ENCODE peak calls at places on chromosomes 1 and 21, in seven cellular contexts. N is AG10803, X is WTC11, T is cardiac fibroblast, J is breast epithelium, Z is pancreas, P is brain microvascular endothelial cell. B is an unnamed sample.

GRCh38 chr1:185293967-185294542 is 23.0 kb downstream of the IVNS1ABP start:
- DNase-seq in T (no peak), J (no peak), X (no peak), Z (no peak), N (no peak), P (no peak), B (no peak)

GRCh38 chr1:29621826-29622435 is 385.6 kb downstream of the PTPRU start:
- DNase-seq in T (no peak), P (no peak), X (no peak), Z (no peak), J (peak), N (peak), B (no peak)

GRCh38 chr1:206464456-206464964 is 5.8 kb upstream of the IKBKE start:
- DNase-seq in P (peak), T (peak), J (no peak), X (no peak), Z (no peak), N (peak), B (peak)

GRCh38 chr1:113677250-113678158 is 81.8 kb downstream of the PHTF1 start:
- DNase-seq in X (no peak), P (peak), J (no peak), N (peak), T (peak), Z (peak), B (peak)

GRCh38 chr1:23763040-23763577 is 15.1 kb upstream of the PITHD1 start:
- DNase-seq in P (no peak), X (no peak), N (peak), T (no peak), Z (no peak), J (no peak), B (no peak)

GRCh38 chr1:184563308-184563707 is 176.5 kb downstream of the C1orf21 start:
- DNase-seq in T (peak), X (no peak), P (no peak), N (peak), Z (no peak), J (no peak), B (peak)

GRCh38 chr1:75725861-75726361 is 1.4 kb downstream of the ACADM start:
- DNase-seq in N (no peak), J (no peak), P (no peak), Z (peak), X (no peak), T (no peak), B (no peak)

GRCh38 chr1:216600730-216601426 is 122.4 kb downstream of the ESRRG start:
- DNase-seq in Z (peak), N (peak), T (peak), X (peak), P (peak), J (peak), B (peak)

GRCh38 chr1:243471754-243472725 is 216.2 kb downstream of the SDCCAG8 start:
- DNase-seq in P (no peak), J (no peak), N (no peak), T (no peak), Z (no peak), X (no peak), B (no peak)

GRCh38 chr1:144101397-144102050 is 129.7 kb upstream of the FAM72C start:
- DNase-seq in T (no peak), X (peak), J (peak), N (peak), P (no peak), Z (peak), B (peak)

GRCh38 chr1:246639732-246640131 is 73.5 kb downstream of the CNST start:
- DNase-seq in Z (no peak), X (no peak), T (no peak), P (no peak), N (no peak), J (no peak), B (no peak)

GRCh38 chr1:223031690-223032601 is 111.1 kb downstream of the TLR5 start:
- DNase-seq in Z (no peak), P (no peak), T (peak), X (no peak), N (peak), J (no peak), B (peak)

GRCh38 chr1:78676996-78677395 is 27.4 kb downstream of the IFI44 start:
- DNase-seq in X (no peak), T (no peak), P (no peak), Z (no peak), J (no peak), N (no peak), B (no peak)

GRCh38 chr1:54791880-54792522 is 9.1 kb downstream of the TTC22 start:
- DNase-seq in Z (no peak), T (peak), J (no peak), N (no peak), P (peak), X (peak), B (peak)
- TF ChIP-seq CTCF in Z (peak), T (peak), J (no peak), N (peak), P (peak), X (peak), B (peak)

DNA sequence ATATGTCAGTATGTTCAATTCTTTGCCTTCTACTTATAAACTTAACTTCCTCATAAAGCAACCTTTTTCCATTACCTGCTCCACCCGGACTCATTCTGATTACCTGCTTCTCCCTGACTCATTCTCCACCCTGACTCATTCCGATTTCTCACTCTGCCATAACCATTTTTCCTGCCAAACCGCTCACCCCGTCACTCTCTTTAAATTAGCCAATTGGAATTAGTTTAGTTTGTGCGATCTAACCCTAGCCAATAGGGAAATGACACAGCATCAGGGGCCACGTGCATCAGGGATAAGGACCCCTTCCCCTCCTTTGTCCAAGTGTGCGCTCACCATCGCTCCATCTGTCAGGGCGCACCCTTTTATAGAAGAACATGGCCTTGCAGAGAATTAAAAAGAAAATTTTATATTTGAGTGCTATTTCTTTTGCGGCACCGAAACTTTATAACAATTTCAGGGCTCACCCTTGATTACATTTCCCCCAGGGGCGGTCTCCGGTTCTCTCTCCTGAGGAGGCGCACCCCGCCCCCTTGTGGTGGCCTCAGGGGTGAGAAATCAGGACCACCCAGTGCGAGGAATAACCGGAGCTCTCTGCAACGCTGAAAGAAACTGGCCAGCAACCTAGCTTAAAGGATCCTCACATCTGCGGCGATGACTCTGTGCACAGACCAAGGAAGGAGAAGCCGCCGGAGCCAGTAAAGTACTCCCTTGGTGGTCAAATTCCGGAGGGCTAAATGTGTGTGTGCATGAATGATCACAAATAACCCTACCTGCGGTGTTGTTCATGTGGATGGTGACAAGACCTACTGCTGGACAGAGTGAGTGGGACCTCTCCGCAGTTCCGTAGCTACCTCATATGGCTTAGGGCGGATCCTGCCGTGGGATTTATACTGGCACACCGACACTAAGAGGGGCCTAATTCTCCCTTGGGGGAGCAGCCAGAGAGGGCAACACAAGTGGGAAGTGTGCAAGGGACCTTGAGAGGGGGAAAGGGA is 30.3 kb upstream of the CBR3 start:
- DNase-seq in J (no peak), N (peak), T (peak), X (peak), Z (peak), P (peak), B (no peak)
- TF ChIP-seq CTCF in J (no peak), N (peak), T (peak), X (peak), Z (no peak), P (peak), B (peak)

DNA sequence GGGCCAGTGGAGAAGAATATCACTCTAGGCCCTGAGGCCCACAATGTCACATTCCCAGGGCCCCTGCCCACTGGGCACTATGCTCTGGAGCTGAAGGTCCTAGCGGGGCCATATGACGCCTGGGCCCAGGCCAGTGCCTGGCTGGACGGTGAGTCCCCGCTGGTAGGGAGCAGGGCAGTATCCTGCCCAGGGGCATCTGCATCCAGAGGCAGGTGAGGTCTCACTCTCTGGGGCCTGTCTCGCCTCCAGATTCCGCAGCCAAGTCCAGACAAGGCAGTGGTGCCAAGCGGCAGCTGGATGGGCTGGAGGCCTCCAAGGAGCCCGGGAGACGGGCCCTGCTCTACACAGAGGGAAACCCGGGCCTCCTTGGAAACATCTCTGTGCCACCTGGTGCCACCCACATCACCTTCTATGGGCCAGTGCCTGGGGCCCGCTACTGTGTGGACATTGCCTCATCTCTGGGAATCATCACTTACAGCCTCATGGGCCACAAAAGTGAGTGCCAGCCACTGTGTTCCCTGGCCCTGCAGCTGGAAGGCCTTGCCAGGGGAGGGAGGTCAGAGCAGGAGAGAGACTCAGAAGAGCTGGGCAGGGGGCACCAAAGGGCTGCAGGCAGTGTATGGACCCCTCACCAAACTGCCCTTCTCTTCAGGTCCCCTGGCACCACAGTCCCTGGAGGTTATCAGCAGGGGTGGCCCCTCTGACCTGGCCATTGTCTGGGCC is 11.1 kb upstream of the PTPN7 start:
- DNase-seq in N (no peak), Z (no peak), T (no peak), J (no peak), P (no peak), X (no peak), B (no peak)
- TF ChIP-seq CTCF in N (no peak), Z (no peak), T (no peak), J (no peak), P (no peak), X (no peak), B (no peak)

GRCh38 chr1:18918417-18918816 is 16.1 kb upstream of the ALDH4A1 start:
- DNase-seq in J (no peak), N (no peak), T (no peak), X (no peak), P (no peak), Z (no peak), B (no peak)
- TF ChIP-seq CTCF in J (no peak), N (no peak), T (no peak), X (no peak), P (no peak), Z (no peak), B (peak)

DNA sequence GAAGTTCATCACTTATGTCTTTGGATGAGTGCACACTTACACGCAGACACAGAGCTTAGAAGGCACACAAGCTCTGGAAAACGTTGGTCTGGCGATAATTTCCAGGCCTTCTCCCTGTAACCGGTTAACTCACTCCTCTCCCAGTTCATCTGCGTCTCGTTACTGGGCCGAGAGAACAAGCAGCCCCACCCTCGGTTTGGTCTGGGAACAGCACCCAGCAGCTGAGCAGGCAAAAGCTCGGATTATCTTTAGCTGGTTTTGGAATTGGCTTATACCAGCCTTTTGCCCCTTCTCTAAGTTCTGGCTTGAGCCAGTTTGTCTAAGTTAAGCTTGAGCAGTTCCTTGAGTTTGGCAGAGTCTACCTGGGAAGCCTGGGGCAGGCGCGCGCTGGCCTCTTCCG is 27.3 kb upstream of the COL6A1 start:
- DNase-seq in T (peak), P (peak), X (no peak), Z (no peak), J (no peak), N (peak), B (peak)
- TF ChIP-seq CTCF in T (peak), P (peak), X (no peak), Z (no peak), J (no peak), N (peak), B (peak)

GRCh38 chr1:81242103-81242502 is 558.6 kb upstream of the ADGRL2 start:
- DNase-seq in X (no peak), J (no peak), N (no peak), P (no peak), Z (no peak), T (no peak), B (no peak)

GRCh38 chr1:81233591-81233990 is 567.1 kb upstream of the ADGRL2 start:
- DNase-seq in N (no peak), P (no peak), T (no peak), J (no peak), Z (no peak), X (no peak), B (no peak)

GRCh38 chr1:81234237-81234636 is 566.5 kb upstream of the ADGRL2 start:
- DNase-seq in P (no peak), J (no peak), X (no peak), Z (no peak), N (no peak), T (no peak), B (no peak)

GRCh38 chr1:81232505-81232904 is 568.2 kb upstream of the ADGRL2 start:
- DNase-seq in N (peak), X (no peak), T (no peak), J (no peak), Z (no peak), P (no peak), B (no peak)

DNA sequence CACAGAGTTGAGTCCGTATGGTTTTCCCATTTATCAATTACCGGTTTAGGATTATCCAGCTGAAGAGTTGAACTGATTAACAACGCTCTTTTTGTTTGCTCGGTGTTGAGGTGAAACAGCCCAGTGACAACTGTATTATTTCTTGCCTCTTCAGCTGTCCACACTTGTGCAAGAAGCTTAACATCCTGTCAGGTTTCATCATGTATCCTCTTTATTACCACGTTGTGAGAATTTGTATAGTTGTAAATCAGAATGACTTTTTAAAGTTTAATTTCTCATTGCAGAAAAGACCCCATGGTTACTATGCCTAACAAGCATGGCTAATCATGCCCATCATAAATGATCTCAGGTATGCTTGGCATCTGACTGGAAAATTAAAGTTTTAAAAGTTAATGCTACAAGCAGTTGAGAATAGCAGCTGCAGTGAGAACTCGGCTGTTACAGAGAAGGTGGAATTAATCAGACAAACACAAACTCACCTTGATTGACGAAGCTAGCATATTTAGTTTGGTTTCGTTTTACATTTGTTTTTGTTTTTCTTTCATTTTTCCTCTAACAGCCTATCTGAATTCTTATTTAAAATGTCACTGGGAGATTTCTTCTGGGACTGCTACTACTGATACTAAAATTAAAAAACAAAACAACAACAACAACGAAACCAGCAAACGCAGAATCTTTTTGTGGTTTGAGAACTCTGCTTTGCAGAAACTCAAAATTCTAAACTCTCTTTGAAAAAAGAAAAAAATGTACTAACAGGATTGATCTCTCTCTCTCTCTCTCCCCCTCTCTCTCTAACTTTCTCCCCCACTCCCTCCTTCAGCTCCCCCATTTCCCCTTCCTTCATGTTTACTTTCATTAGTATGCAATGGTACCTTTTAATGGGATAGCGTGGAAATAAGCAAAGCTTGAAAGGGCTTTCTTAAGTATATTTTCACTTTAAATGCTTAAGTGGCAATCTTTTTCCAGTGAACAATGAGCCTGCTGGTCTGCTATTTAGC is 562.9 kb upstream of the ADGRL2 start:
- DNase-seq in T (no peak), X (no peak), P (no peak), N (no peak), Z (no peak), J (no peak), B (no peak)
- TF ChIP-seq CTCF in T (no peak), X (no peak), P (no peak), N (no peak), Z (no peak), J (no peak), B (no peak)

DNA sequence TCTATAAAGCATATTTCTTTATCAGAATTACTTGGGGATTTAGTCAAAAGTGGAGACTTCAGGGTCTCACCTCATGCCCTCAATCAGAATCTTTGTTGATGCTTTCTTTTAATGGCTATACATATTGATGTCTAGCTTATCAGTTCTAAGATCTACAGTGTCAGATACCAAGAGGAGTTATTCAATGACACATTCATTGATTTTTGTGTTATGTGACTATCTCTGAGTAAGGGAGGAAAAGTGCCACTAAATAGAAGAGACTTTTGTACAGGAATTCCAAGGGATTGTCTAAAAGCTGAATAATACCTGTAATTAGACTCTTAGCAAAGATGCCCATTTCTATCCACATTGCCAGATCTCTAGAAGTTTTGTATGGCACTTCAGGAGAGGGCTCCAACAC is 87.2 kb downstream of the HLX start:
- DNase-seq in T (no peak), X (no peak), Z (no peak), P (no peak), N (no peak), J (no peak), B (no peak)
- TF ChIP-seq CTCF in T (no peak), X (no peak), Z (no peak), P (no peak), N (no peak), J (no peak), B (no peak)

GRCh38 chr1:154629160-154630073 is 21.4 kb upstream of the ADAR start:
- DNase-seq in N (no peak), X (no peak), P (no peak), J (no peak), T (peak), Z (no peak), B (peak)

GRCh38 chr1:154627247-154628121 is 19.5 kb upstream of the ADAR start:
- DNase-seq in T (peak), J (peak), Z (peak), N (peak), P (peak), X (peak), B (peak)

GRCh38 chr1:154626456-154627246 is 18.7 kb upstream of the ADAR start:
- DNase-seq in P (no peak), Z (no peak), J (no peak), X (no peak), N (no peak), T (no peak), B (no peak)

GRCh38 chr1:154624756-154625643 is 17.0 kb upstream of the ADAR start:
- DNase-seq in Z (no peak), P (peak), X (no peak), T (peak), N (peak), J (no peak), B (peak)

DNA sequence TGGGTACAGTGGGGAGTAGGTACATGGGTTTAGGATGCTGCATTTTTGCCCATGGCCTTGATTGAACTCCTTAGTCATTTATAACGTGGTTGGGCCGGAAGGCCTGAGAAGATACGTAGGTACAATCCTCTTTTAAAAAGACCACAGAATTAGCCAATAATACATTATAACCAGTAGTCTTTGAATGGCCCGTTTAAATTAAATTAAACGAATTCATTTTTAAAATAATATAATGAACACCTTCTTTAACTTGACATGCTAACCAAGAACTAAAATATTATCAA is 20.1 kb upstream of the ADAR start:
- DNase-seq in T (no peak), Z (no peak), P (no peak), J (no peak), N (no peak), X (no peak), B (no peak)
- TF ChIP-seq CTCF in T (no peak), Z (no peak), P (no peak), J (no peak), N (no peak), X (no peak), B (no peak)

DNA sequence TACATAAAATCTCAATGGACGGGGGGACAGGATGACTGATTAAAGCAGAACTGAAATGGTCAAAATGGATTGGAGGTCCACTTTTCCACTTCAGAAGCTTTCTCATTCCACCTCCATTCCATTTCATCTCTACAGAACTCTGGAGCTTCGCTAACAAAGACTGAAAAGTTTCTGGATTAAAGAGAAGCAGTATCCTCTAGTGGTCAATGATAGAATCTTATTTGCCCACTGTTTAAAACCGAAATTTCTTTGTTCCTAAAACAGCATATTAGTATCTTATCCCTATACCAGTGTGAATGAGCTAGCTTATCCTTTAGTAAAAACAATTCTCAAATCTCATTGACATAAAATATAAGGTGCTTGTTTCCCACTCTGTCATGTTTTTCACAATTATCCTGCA is 890.6 kb downstream of the KCNT2 start:
- DNase-seq in J (no peak), Z (no peak), P (no peak), T (peak), X (no peak), N (peak), B (peak)
- TF ChIP-seq CTCF in J (no peak), Z (no peak), P (peak), T (no peak), X (no peak), N (peak), B (peak)